ENCODE peak calls at places on chromosomes 13 and 19, in nine cellular contexts. Q is psoas muscle, M is neural progenitor cell, H is heart right ventricle, G is brain microvascular endothelial cell, C is breast epithelium, U is PC-3, A is HCT116, F is tibial artery. T is an unnamed sample. For H3K27me3, the result is how much of the 10 kb centered on the place peaks cover.

GRCh38 chr19:33299061-33299665 is 3.2 kb downstream of the CEBPA start:
- DNase-seq in A (no peak), F (no peak), H (no peak), G (no peak), Q (peak), M (peak), C (peak), U (no peak), T (no peak)

GRCh38 chr13:71727036-71727435 is 140.0 kb downstream of the DACH1 start:
- DNase-seq in H (no peak), U (no peak), A (no peak), Q (no peak), M (no peak), F (no peak), C (no peak), G (no peak), T (no peak)

GRCh38 chr13:38348890-38349289 is 761 bp upstream of the UFM1 start:
- DNase-seq in F (no peak), A (no peak), C (no peak), G (peak), U (peak), H (no peak), M (no peak), Q (no peak), T (no peak)

GRCh38 chr13:38954291-38954690 is 36.3 kb downstream of the STOML3 start:
- DNase-seq in M (no peak), C (no peak), A (no peak), H (no peak), U (peak), Q (no peak), G (no peak), F (no peak), T (no peak)

GRCh38 chr13:104106705-104107393 is 1040.6 kb upstream of the SLC10A2 start:
- DNase-seq in Q (no peak), U (peak), A (no peak), F (no peak), M (no peak), G (peak), C (no peak), H (no peak), T (no peak)

GRCh38 chr19:40862785-40863184 is 12.5 kb upstream of the CYP2A6 start:
- DNase-seq in M (no peak), H (no peak), G (no peak), Q (no peak), C (no peak), F (no peak), U (peak), A (no peak), T (no peak)

GRCh38 chr19:52897149-52897935 is at the start of gene ZNF320:
- DNase-seq in Q (peak), U (peak), C (peak), M (peak), A (peak), H (peak), F (peak), G (peak), T (peak)

GRCh38 chr19:16070366-16070990 is 5.8 kb upstream of the TPM4 start:
- DNase-seq in H (peak), C (peak), U (peak), M (no peak), Q (peak), F (peak), A (peak), G (no peak), T (no peak)

GRCh38 chr19:2529473-2529918 is 53.6 kb downstream of the GADD45B start:
- DNase-seq in H (no peak), M (no peak), G (peak), U (peak), F (no peak), A (peak), Q (peak), C (no peak), T (no peak)

GRCh38 chr19:18557474-18558201 is at the start of gene KXD1:
- DNase-seq in C (peak), G (peak), F (peak), Q (peak), A (peak), U (peak), M (peak), H (peak), T (peak)

GRCh38 chr19:32130241-32130753 is 215.1 kb upstream of the ZNF507 start:
- DNase-seq in M (no peak), A (no peak), C (no peak), G (no peak), H (no peak), F (no peak), Q (no peak), U (no peak), T (no peak)

GRCh38 chr19:13995878-13996765 is 10.0 kb downstream of the RFX1 start:
- DNase-seq in F (no peak), H (no peak), Q (no peak), A (no peak), U (no peak), M (no peak), C (no peak), G (no peak), T (no peak)
- H3K27ac ChIP-seq in F (no peak), H (no peak), Q (peak), A (no peak), U (no peak), M (no peak), C (no peak), G (no peak), T (peak)

DNA sequence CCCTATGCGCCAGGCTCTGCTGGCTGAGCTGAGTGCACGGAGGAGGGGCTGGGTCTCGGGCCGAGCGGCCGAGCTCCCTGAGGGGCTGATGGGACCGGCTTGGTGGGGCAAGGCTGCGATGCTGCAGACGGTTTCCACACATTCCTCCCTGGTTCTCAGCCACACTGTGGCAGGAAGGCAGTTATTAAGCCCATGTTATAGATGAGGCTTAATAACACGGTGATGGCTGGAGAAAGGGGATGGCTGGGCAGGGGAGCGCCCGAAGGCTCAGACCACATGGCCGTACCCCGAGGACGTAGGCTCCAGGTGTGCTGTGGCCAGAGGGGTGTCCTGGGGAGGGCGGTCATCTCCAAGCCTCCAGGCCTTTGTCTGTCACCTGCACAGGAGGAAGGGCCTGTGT is 58.6 kb downstream of the MCF2L start:
- DNase-seq in F (no peak), C (no peak), Q (no peak), M (no peak), U (no peak), H (peak), G (no peak), A (no peak), T (peak)
- H3K27me3 ChIP-seq in F (half or more), C (under half), Q (under half), M (under half), U (under half), H (under half), G (under half), A (under half), T (under half)

GRCh38 chr19:12838182-12838890 is at the start of gene MAST1:
- DNase-seq in C (no peak), G (no peak), H (peak), Q (peak), U (peak), F (no peak), M (peak), A (no peak), T (no peak)
- TF ChIP-seq CTCF in C (no peak), G (peak), H (peak), Q (peak), U (peak), F (no peak), M (peak), A (no peak), T (peak)

DNA sequence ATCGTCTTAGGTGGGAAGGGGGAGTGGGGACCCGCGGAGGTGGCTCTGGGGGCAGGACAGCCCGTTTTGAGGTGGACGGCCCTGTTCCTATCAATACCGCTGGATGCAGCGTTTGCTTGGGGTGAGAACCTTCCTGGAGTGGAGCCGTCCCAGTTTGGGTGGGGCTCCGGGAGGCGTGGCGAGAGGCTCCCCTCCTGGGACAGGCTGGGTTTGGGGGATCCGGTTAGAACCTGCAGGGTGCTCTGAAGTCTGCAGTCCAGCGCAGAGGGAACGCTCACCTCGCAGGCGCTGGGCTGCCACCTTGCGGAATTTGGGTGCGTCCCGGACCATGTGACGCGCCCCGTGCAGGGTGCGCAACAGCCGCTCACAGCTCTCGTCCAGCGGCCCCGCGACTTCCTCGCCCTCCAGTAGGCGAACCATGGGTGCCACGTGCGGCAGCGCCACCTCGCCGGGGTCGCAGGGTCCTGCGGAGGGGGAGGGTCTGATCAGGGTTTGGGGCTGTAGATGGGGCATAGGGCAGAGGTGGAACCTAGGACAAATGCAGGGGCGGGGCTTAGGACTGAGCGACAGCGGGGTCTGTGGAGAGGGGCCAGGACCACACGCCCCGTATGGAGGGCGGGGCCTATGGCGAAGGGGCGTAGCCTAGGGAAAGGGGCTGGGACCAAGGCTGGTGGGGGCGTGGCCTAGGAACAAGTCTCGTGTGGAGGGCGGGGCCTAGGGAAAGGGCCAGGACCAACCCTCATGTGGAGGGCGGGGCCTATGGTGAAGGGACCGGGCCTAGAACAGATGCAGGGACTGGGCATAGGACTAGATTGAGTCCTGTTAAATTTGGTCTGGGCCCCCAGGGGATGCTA is 13.8 kb downstream of the SH2D3A start:
- DNase-seq in M (peak), A (peak), G (peak), H (peak), Q (peak), U (peak), F (peak), C (no peak), T (peak)
- H3K27ac ChIP-seq in M (no peak), A (peak), G (no peak), H (peak), Q (peak), U (no peak), F (peak), C (peak), T (peak)

DNA sequence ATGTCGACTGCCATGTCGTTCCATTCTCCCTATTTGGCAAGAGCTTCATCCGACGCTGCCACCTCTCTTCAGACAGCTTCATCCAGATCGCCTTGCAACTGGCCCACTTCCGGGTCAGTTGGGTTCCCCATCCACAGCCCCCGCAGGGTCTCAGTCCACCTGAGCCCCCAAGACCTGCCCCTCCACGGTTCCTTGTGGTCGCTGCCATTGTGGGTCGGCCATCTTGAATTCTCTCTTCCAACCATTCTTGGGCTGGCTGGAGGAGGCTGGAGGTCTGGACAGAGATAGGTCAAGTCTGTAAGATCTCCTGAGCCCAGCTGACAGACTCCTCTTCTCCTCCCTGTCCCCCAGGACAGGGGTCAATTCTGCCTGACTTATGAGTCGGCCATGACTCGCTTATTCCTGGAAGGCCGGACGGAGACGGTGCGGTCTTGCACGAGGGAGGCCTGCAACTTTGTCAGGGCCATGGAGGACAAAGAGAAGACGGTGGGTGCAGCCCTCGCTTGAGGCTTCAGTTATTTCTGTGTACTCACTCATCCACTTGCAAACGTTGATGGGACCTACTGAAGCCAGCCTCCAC is 19.5 kb downstream of the CPT1C start:
- DNase-seq in Q (no peak), M (no peak), H (no peak), C (no peak), U (peak), G (no peak), A (peak), F (no peak), T (no peak)
- H3K27me3 ChIP-seq in Q (under half), M (under half), H (under half), C (under half), U (under half), G (under half), A (under half), F (under half), T (under half)

DNA sequence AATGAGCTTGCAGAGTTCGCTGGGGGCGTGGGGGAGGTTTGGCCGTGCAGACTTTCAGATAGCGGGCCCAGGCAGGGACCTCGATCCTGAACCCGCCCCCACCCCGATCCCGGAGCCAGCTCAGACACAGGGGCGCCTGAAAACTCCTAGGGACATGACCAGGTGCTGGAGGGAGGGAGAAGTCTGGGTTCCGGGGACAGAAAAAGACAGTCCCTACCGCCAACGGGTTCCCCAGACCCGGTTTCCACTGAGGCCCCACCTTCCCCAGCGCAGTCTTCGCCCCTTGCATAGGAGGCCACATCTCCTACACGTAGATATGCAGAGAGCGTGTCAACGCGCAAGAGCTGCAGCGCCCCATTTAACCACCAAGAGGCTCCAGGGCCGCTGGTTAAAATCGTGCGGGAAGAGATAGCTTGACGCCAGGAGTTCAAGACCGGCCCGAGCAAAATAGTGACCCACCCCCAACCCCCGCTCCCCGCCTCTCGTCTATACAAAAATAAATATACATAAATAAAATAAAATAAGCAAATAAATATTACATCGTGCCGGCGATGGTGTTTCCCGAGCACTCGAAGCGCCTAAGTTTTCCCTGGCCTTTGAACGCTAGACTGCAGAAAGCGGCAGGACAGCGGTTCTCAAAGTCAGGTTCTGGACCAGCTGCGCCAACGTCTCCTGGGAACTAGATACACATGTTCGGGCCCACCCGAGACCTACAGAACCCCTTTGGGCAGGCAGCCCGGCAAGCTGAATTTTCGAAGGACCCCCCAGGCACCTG is 8.3 kb downstream of the CCDC8 start:
- DNase-seq in A (no peak), U (peak), M (peak), F (no peak), H (no peak), G (peak), C (no peak), Q (peak), T (peak)
- TF ChIP-seq CTCF in A (no peak), U (no peak), M (peak), F (no peak), H (peak), G (peak), C (peak), Q (no peak), T (no peak)